ENCODE peak calls at places on chromosome 2, in ten cellular contexts. T is choroid plexus epithelial cell, J is fibroblast of pulmonary artery, N is GM06990, L is AG04450, E is mesothelial cell of epicardium, A is AG10803, Q is endothelial cell, U is cardiac fibroblast, S is AG09319. W is an unnamed sample.

GRCh38 chr2:35522434-35522833 is 833.1 kb upstream of the CRIM1 start:
- DNase-seq in L (no peak), J (no peak), Q (no peak), S (no peak), E (no peak), U (no peak), T (no peak), A (no peak), N (no peak), W (no peak)

GRCh38 chr2:147845608-147846002 is 776 bp downstream of the ACVR2A start:
- DNase-seq in S (no peak), U (peak; percentile 14), E (no peak), A (peak; percentile 10), J (peak; percentile 18), N (no peak), T (no peak), L (no peak), Q (no peak), W (no peak)

GRCh38 chr2:72927619-72928537 is 10.6 kb downstream of the EMX1 start:
- DNase-seq in J (no peak), L (no peak), N (no peak), T (no peak), A (no peak), Q (no peak), E (no peak), U (no peak), S (no peak), W (no peak)

GRCh38 chr2:168697668-168698121 is 104.7 kb upstream of the NOSTRIN start:
- DNase-seq in J (no peak), L (no peak), U (peak; percentile 14), Q (no peak), T (peak; percentile 59), N (no peak), A (peak; percentile 10), E (no peak), S (no peak), W (no peak)

GRCh38 chr2:239360008-239360407 is 40.8 kb downstream of the HDAC4 start:
- DNase-seq in U (no peak), S (no peak), A (no peak), Q (no peak), E (no peak), T (no peak), L (no peak), J (no peak), N (no peak), W (no peak)

GRCh38 chr2:218605438-218605837 is 2.3 kb upstream of the PLCD4 start:
- DNase-seq in A (peak; percentile 46), L (peak; percentile 34), N (no peak), T (peak; percentile 58), Q (no peak), S (peak; percentile 51), U (no peak), J (peak; percentile 29), E (no peak), W (no peak)

GRCh38 chr2:127620867-127621266 is 25.1 kb upstream of the GPR17 start:
- DNase-seq in S (no peak), J (no peak), L (no peak), E (no peak), A (no peak), Q (no peak), T (no peak), N (no peak), U (no peak), W (peak; percentile 60)

GRCh38 chr2:133369896-133370295 is 198.4 kb downstream of the NCKAP5 start:
- DNase-seq in L (no peak), J (no peak), E (no peak), S (no peak), A (no peak), Q (no peak), U (no peak), T (no peak), N (no peak), W (no peak)

GRCh38 chr2:216115224-216115582 is 6.1 kb downstream of the XRCC5 start:
- DNase-seq in U (no peak), N (no peak), E (no peak), S (no peak), A (no peak), J (peak; percentile 28), L (no peak), Q (no peak), T (no peak), W (no peak)

GRCh38 chr2:167249197-167249596 is 360.9 kb downstream of the XIRP2 start:
- DNase-seq in N (no peak), U (peak; percentile 48), T (peak; percentile 34), A (no peak), L (no peak), S (no peak), Q (no peak), J (peak; percentile 11), E (no peak), W (no peak)

GRCh38 chr2:119546446-119546765 is 2.2 kb downstream of the CFAP221 start:
- DNase-seq in J (no peak), L (no peak), N (no peak), U (no peak), A (no peak), E (no peak), S (no peak), T (no peak), Q (no peak), W (no peak)

GRCh38 chr2:218280260-218280870 is 10.0 kb downstream of the PNKD start:
- DNase-seq in J (no peak), A (no peak), U (no peak), Q (no peak), L (no peak), T (no peak), N (no peak), S (no peak), E (no peak), W (no peak)

GRCh38 chr2:148658807-148659722 is 14.5 kb downstream of the EPC2 start:
- DNase-seq in A (peak; percentile 56), Q (no peak), U (peak; percentile 73), J (peak; percentile 62), N (peak; percentile 48), T (peak; percentile 70), L (peak; percentile 11), S (no peak), E (no peak), W (peak; percentile 27)

GRCh38 chr2:133411857-133412256 is 156.4 kb downstream of the NCKAP5 start:
- DNase-seq in E (no peak), S (no peak), Q (peak; percentile 7), A (no peak), N (no peak), U (no peak), J (no peak), L (no peak), T (no peak), W (no peak)

GRCh38 chr2:66771359-66771978 is 336.5 kb downstream of the MEIS1 start:
- DNase-seq in U (peak; percentile 6), E (no peak), L (no peak), J (no peak), A (no peak), N (no peak), Q (no peak), T (peak; percentile 33), S (no peak), W (no peak)

GRCh38 chr2:66775730-66776422 is 341.0 kb downstream of the MEIS1 start:
- DNase-seq in T (no peak), U (no peak), E (no peak), S (no peak), J (no peak), N (no peak), L (no peak), Q (no peak), A (no peak), W (no peak)

GRCh38 chr2:66772618-66773017 is 337.7 kb downstream of the MEIS1 start:
- DNase-seq in Q (no peak), L (no peak), J (peak; percentile 9), T (peak; percentile 15), S (no peak), U (peak; percentile 2), A (no peak), E (no peak), N (no peak), W (no peak)
- TF ChIP-seq CTCF in Q (no peak), L (no peak), J (peak; percentile 2), T (peak; percentile 28), S (no peak), U (no peak), A (no peak), E (no peak), N (no peak), W (no peak)

DNA sequence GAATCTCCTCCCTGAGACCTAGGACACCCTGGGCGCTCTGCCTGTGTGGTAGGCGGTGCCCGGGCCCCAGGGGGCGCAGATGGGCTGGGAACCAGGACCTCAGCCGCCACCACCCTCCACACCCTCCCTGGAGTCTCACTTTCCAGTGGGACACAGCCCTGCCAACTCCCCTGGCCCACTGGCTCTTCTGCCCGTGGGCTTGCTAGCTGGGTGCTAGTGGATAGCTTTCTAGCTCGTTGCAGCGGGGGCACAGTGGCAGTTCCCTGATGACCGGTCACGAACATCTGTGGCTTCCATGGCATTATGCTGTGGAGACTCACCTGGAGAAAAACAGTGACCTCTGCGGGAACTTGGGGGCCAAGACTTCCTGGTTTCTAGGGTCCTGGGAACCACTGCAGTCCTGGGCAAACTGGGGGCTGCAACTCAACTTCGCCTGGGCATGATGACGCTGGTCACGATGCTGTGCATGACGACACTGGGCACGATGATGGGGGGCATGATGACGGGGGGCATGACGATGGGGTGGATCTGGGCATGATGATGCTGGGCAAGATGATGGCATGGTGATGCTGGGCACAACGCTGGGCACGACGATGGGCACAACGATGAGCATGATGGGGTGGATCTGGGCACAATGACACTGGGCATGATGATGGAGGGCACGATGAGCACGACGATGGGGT is 31.0 kb upstream of the ALLC start:
- DNase-seq in T (no peak), S (no peak), N (no peak), A (no peak), E (no peak), U (no peak), J (no peak), Q (no peak), L (no peak), W (no peak)
- TF ChIP-seq CTCF in T (peak; percentile 23), S (no peak), N (no peak), A (no peak), E (no peak), U (peak; percentile 10), J (no peak), Q (no peak), L (peak; percentile 30), W (no peak)

GRCh38 chr2:207142461-207142860 is 23.3 kb downstream of the KLF7 start:
- DNase-seq in T (no peak), L (no peak), S (no peak), U (no peak), J (peak; percentile 44), N (no peak), E (no peak), Q (no peak), A (peak; percentile 30), W (peak; percentile 11)
- TF ChIP-seq CTCF in T (peak; percentile 12), L (no peak), S (no peak), U (no peak), J (no peak), N (peak; percentile 19), E (no peak), Q (no peak), A (peak; percentile 20), W (no peak)

GRCh38 chr2:17470855-17471641 is 47.2 kb downstream of the RAD51AP2 start:
- DNase-seq in U (peak; percentile 74), A (peak; percentile 0), L (peak; percentile 30), J (peak; percentile 60), S (no peak), N (peak; percentile 9), E (no peak), T (peak; percentile 73), Q (no peak), W (no peak)
- TF ChIP-seq CTCF in U (peak; percentile 59), A (peak; percentile 34), L (peak; percentile 60), J (peak; percentile 51), S (peak; percentile 20), N (peak; percentile 51), E (no peak), T (peak; percentile 66), Q (peak; percentile 36), W (peak; percentile 43)